ENCODE peak calls at places on chromosomes 13 and 19, in six cellular contexts. D, H, G, Q, U and C are unnamed samples.

GRCh38 chr19:10712754-10713153 is 5.1 kb upstream of the DNM2 start:
- DNase-seq in D (no peak), H (no peak), G (no peak), Q (no peak), U (no peak), C (no peak)

GRCh38 chr13:44667950-44668349 is 91.8 kb upstream of the TSC22D1 start:
- DNase-seq in D (no peak), H (no peak), G (peak; percentile 45), Q (no peak), U (no peak), C (peak; percentile 27)

GRCh38 chr19:6241680-6242079 is 38.1 kb downstream of the MLLT1 start:
- DNase-seq in D (no peak), H (no peak), G (no peak), Q (no peak), U (peak; percentile 54), C (no peak)

GRCh38 chr13:54934121-54934520 is 1905.5 kb downstream of the OLFM4 start:
- DNase-seq in D (no peak), H (peak; percentile 79), G (no peak), Q (no peak), U (no peak), C (no peak)

GRCh38 chr13:101714195-101714594 is 261.7 kb downstream of the ITGBL1 start:
- DNase-seq in D (no peak), H (no peak), G (no peak), Q (no peak), U (no peak), C (no peak)

GRCh38 chr13:110507678-110508381 is 53.7 kb downstream of the RAB20 start:
- DNase-seq in D (no peak), H (no peak), G (no peak), Q (no peak), U (no peak), C (no peak)

GRCh38 chr13:28313579-28313978 is 175.2 kb downstream of the PAN3 start:
- DNase-seq in D (no peak), H (peak; percentile 9), G (peak; percentile 44), Q (no peak), U (no peak), C (no peak)

GRCh38 chr19:12939292-12939606 is 840 bp downstream of the CALR start:
- DNase-seq in D (no peak), H (no peak), G (peak; percentile 25), Q (no peak), U (no peak), C (peak; percentile 47)

GRCh38 chr19:55206664-55207500 is 2.4 kb downstream of the PTPRH start:
- DNase-seq in D (no peak), H (peak; percentile 19), G (peak; percentile 77), Q (peak; percentile 87), U (peak; percentile 30), C (peak; percentile 94)

GRCh38 chr13:24742294-24742693 is 21.7 kb upstream of the RNF17 start:
- DNase-seq in D (no peak), H (no peak), G (no peak), Q (peak; percentile 64), U (no peak), C (no peak)